ENCODE peak calls at places on chromosomes 7 and 10, in seven cellular contexts. F, L, C, T, U, S and X are unnamed samples.

GRCh38 chr7:115066050-115066449 is 144.2 kb downstream of the MDFIC start:
- DNase-seq in S (no peak), F (peak), C (no peak), L (no peak), U (no peak), T (no peak), X (peak)

GRCh38 chr7:142353147-142354058 is 95.5 kb upstream of the PRSS58 start:
- DNase-seq in S (no peak), C (no peak), U (no peak), T (no peak), F (no peak), L (no peak), X (no peak)

GRCh38 chr7:40793132-40793531 is 658.3 kb downstream of the SUGCT start:
- DNase-seq in F (no peak), L (no peak), U (no peak), S (no peak), C (no peak), T (no peak), X (no peak)

GRCh38 chr10:24891823-24892222 is 60.6 kb downstream of the PRTFDC1 start:
- DNase-seq in F (no peak), S (no peak), T (no peak), L (no peak), C (no peak), U (peak), X (no peak)

GRCh38 chr10:117519895-117520294 is 22.7 kb upstream of the EMX2 start:
- DNase-seq in U (no peak), C (no peak), S (no peak), F (no peak), L (no peak), T (no peak), X (no peak)

GRCh38 chr7:50393547-50394252 is 56.5 kb downstream of the FIGNL1 start:
- DNase-seq in L (no peak), T (no peak), U (no peak), F (peak), S (peak), C (peak), X (no peak)

GRCh38 chr7:107103369-107103768 is 58.9 kb downstream of the PRKAR2B start:
- DNase-seq in U (no peak), L (no peak), C (no peak), F (no peak), T (no peak), S (no peak), X (no peak)

GRCh38 chr7:117273325-117274292 is 49.2 kb downstream of the WNT2 start:
- DNase-seq in U (no peak), T (no peak), S (no peak), C (no peak), F (no peak), L (no peak), X (no peak)

GRCh38 chr7:140159487-140159886 is 17.3 kb downstream of the KDM7A start:
- DNase-seq in C (no peak), T (no peak), F (no peak), S (no peak), U (no peak), L (no peak), X (no peak)

GRCh38 chr10:25261110-25261509 is 86.3 kb downstream of the GPR158 start:
- DNase-seq in T (no peak), S (no peak), U (no peak), F (no peak), L (no peak), C (no peak), X (no peak)

GRCh38 chr10:6091630-6092029 is 2.8 kb downstream of the RBM17 start:
- DNase-seq in T (no peak), L (no peak), F (peak), U (no peak), C (no peak), S (no peak), X (no peak)

GRCh38 chr10:12588091-12588850 is 238.9 kb downstream of the CAMK1D start:
- DNase-seq in U (no peak), L (no peak), C (peak), T (no peak), S (peak), F (peak), X (no peak)

GRCh38 chr10:114541081-114541833 is 116.8 kb downstream of the ABLIM1 start:
- DNase-seq in C (peak), U (peak), S (peak), L (no peak), F (peak), T (no peak), X (no peak)

GRCh38 chr7:43612599-43613589 is 30.0 kb downstream of the STK17A start:
- DNase-seq in U (peak), C (no peak), T (no peak), S (no peak), L (no peak), F (peak), X (peak)